ENCODE peak calls at places on chromosomes 2 and 18, in seven cellular contexts. U is activated T-helper 2 cell treated with anti-CD3 and anti-CD28 coated beads, Interferon-gamma antibody, Interleukin-2, Interleukin-4, amounts not matched to agents 10 μg/mL and 5 μg/mL and 100 μg/mL, durations not matched to agents 14 hours and 24 hours and 36 hours; T is mucosa of descending colon; D is tibial artery; X is A549; O is GM12865; F is coronary artery. E is an unnamed sample.
A peak's percentile ranks its signal among the peaks of the same experiment; 100 is the strongest.

GRCh38 chr2:66440692-66441091 is 5.8 kb downstream of the MEIS1 start:
- DNase-seq in X (no peak), O (no peak), U (no peak), T (no peak), D (no peak), F (no peak), E (no peak)

GRCh38 chr2:122681626-122682025 is 926.2 kb downstream of the TSN start:
- DNase-seq in X (no peak), T (no peak), O (peak; percentile 57), U (no peak), D (no peak), F (no peak), E (no peak)

GRCh38 chr2:105573910-105574655 is 170.6 kb upstream of the NCK2 start:
- DNase-seq in X (no peak), T (no peak), F (no peak), U (no peak), O (no peak), D (no peak), E (no peak)

GRCh38 chr2:240567137-240567871 is 980 bp upstream of the RNPEPL1 start:
- DNase-seq in F (no peak), O (peak; percentile 34), U (peak; percentile 24), T (peak; percentile 62), D (peak; percentile 34), X (no peak), E (peak; percentile 13)

GRCh38 chr2:133331437-133331836 is 236.8 kb downstream of the NCKAP5 start:
- DNase-seq in O (no peak), T (no peak), X (no peak), U (no peak), F (no peak), D (no peak), E (no peak)

GRCh38 chr2:43076676-43077075 is 149.7 kb downstream of the ZFP36L2 start:
- DNase-seq in X (no peak), O (no peak), U (no peak), D (no peak), T (no peak), F (peak; percentile 54), E (no peak)

GRCh38 chr18:55269632-55270031 is 310.4 kb upstream of the CCDC68 start:
- DNase-seq in D (no peak), U (no peak), X (no peak), T (no peak), O (no peak), F (no peak), E (no peak)

GRCh38 chr18:63848159-63848558 is 39.3 kb upstream of the SERPINB2 start:
- DNase-seq in U (no peak), T (no peak), F (no peak), D (no peak), O (peak; percentile 67), X (peak; percentile 70), E (no peak)

GRCh38 chr2:180156651-180157050 is 149.6 kb upstream of the CWC22 start:
- DNase-seq in F (no peak), O (no peak), X (no peak), T (no peak), U (no peak), D (no peak), E (no peak)

GRCh38 chr18:38256366-38256765 is 690.8 kb upstream of the CELF4 start:
- DNase-seq in X (no peak), F (no peak), D (no peak), O (no peak), T (no peak), U (no peak), E (no peak)